ENCODE peak calls at places on chromosomes 16 and 17, in ten cellular contexts. One of them, this sample, is unnamed. For H3K4me1, the result is how much of the 10 kb centered on the place peaks cover.

GRCh38 chr16:67278773-67279295 is 498 bp upstream of the PLEKHG4 start:
- DNase-seq in Peyer's patch: no peak
- DNase-seq in SK-N-SH: peak
- DNase-seq in psoas muscle: peak
- DNase-seq in PC-9: peak
- DNase-seq in upper lobe of left lung: no peak
- DNase-seq in foreskin keratinocyte: no peak
- DNase-seq in IMR-90: no peak
- DNase-seq in heart right ventricle: no peak
- DNase-seq in tibial artery: no peak
- DNase-seq in this sample: peak

GRCh38 chr16:27314161-27314723 is 468 bp downstream of the IL4R start:
- DNase-seq in Peyer's patch: peak
- DNase-seq in SK-N-SH: peak
- DNase-seq in psoas muscle: peak
- DNase-seq in PC-9: peak
- DNase-seq in upper lobe of left lung: no peak
- DNase-seq in foreskin keratinocyte: peak
- DNase-seq in IMR-90: peak
- DNase-seq in heart right ventricle: peak
- DNase-seq in tibial artery: peak
- DNase-seq in this sample: peak

GRCh38 chr16:55663770-55664677 is 8.2 kb downstream of the SLC6A2 start:
- DNase-seq in Peyer's patch: no peak
- DNase-seq in SK-N-SH: no peak
- DNase-seq in psoas muscle: no peak
- DNase-seq in PC-9: peak
- DNase-seq in upper lobe of left lung: peak
- DNase-seq in foreskin keratinocyte: peak
- DNase-seq in IMR-90: no peak
- DNase-seq in heart right ventricle: no peak
- DNase-seq in tibial artery: peak
- DNase-seq in this sample: no peak

GRCh38 chr17:80104956-80105375 is 3.6 kb downstream of the GAA start:
- DNase-seq in Peyer's patch: no peak
- DNase-seq in SK-N-SH: no peak
- DNase-seq in psoas muscle: peak
- DNase-seq in PC-9: no peak
- DNase-seq in upper lobe of left lung: peak
- DNase-seq in foreskin keratinocyte: no peak
- DNase-seq in IMR-90: no peak
- DNase-seq in heart right ventricle: no peak
- DNase-seq in tibial artery: peak
- DNase-seq in this sample: no peak

GRCh38 chr17:82216301-82217119 is 3.9 kb upstream of the CCDC57 start:
- DNase-seq in Peyer's patch: peak
- DNase-seq in SK-N-SH: peak
- DNase-seq in psoas muscle: peak
- DNase-seq in PC-9: peak
- DNase-seq in upper lobe of left lung: peak
- DNase-seq in foreskin keratinocyte: peak
- DNase-seq in IMR-90: peak
- DNase-seq in heart right ventricle: peak
- DNase-seq in tibial artery: peak
- DNase-seq in this sample: peak

GRCh38 chr17:2071421-2072281 is 16.7 kb downstream of the HIC1 start:
- DNase-seq in Peyer's patch: peak
- DNase-seq in SK-N-SH: no peak
- DNase-seq in psoas muscle: peak
- DNase-seq in PC-9: no peak
- DNase-seq in upper lobe of left lung: peak
- DNase-seq in foreskin keratinocyte: no peak
- DNase-seq in IMR-90: peak
- DNase-seq in heart right ventricle: no peak
- DNase-seq in tibial artery: no peak
- DNase-seq in this sample: peak

GRCh38 chr16:31487076-31487719 is 4.3 kb downstream of the SLC5A2 start:
- DNase-seq in Peyer's patch: no peak
- DNase-seq in SK-N-SH: no peak
- DNase-seq in psoas muscle: peak
- DNase-seq in PC-9: no peak
- DNase-seq in upper lobe of left lung: peak
- DNase-seq in foreskin keratinocyte: no peak
- DNase-seq in IMR-90: no peak
- DNase-seq in heart right ventricle: no peak
- DNase-seq in tibial artery: no peak
- DNase-seq in this sample: no peak

GRCh38 chr17:15928286-15928785 is 16.6 kb upstream of the ADORA2B start:
- DNase-seq in Peyer's patch: peak
- DNase-seq in SK-N-SH: no peak
- DNase-seq in psoas muscle: no peak
- DNase-seq in PC-9: no peak
- DNase-seq in upper lobe of left lung: peak
- DNase-seq in foreskin keratinocyte: no peak
- DNase-seq in IMR-90: no peak
- DNase-seq in heart right ventricle: no peak
- DNase-seq in tibial artery: no peak
- DNase-seq in this sample: no peak

GRCh38 chr16:19524356-19524865 is 669 bp downstream of the CCP110 start:
- DNase-seq in Peyer's patch: no peak
- DNase-seq in SK-N-SH: peak
- DNase-seq in psoas muscle: no peak
- DNase-seq in PC-9: no peak
- DNase-seq in upper lobe of left lung: no peak
- DNase-seq in foreskin keratinocyte: no peak
- DNase-seq in IMR-90: no peak
- DNase-seq in heart right ventricle: no peak
- DNase-seq in tibial artery: no peak
- DNase-seq in this sample: no peak

GRCh38 chr16:73050115-73051099 is 2.5 kb upstream of the ZFHX3 start:
- DNase-seq in Peyer's patch: no peak
- DNase-seq in SK-N-SH: peak
- DNase-seq in psoas muscle: no peak
- DNase-seq in PC-9: no peak
- DNase-seq in upper lobe of left lung: no peak
- DNase-seq in foreskin keratinocyte: no peak
- DNase-seq in IMR-90: no peak
- DNase-seq in heart right ventricle: no peak
- DNase-seq in tibial artery: no peak
- DNase-seq in this sample: no peak

GRCh38 chr17:50134206-50135110 is 4.5 kb upstream of the SAMD14 start:
- DNase-seq in Peyer's patch: no peak
- DNase-seq in SK-N-SH: no peak
- DNase-seq in psoas muscle: no peak
- DNase-seq in PC-9: no peak
- DNase-seq in upper lobe of left lung: no peak
- DNase-seq in foreskin keratinocyte: no peak
- DNase-seq in IMR-90: no peak
- DNase-seq in heart right ventricle: no peak
- DNase-seq in tibial artery: peak
- DNase-seq in this sample: no peak

GRCh38 chr16:30637952-30638351 is 12.8 kb upstream of the PRR14 start:
- DNase-seq in Peyer's patch: no peak
- DNase-seq in SK-N-SH: peak
- DNase-seq in psoas muscle: no peak
- DNase-seq in PC-9: peak
- DNase-seq in upper lobe of left lung: no peak
- DNase-seq in foreskin keratinocyte: peak
- DNase-seq in IMR-90: peak
- DNase-seq in heart right ventricle: no peak
- DNase-seq in tibial artery: no peak
- DNase-seq in this sample: no peak

GRCh38 chr16:47774661-47775060 is 313.5 kb downstream of the PHKB start:
- DNase-seq in Peyer's patch: no peak
- DNase-seq in SK-N-SH: no peak
- DNase-seq in psoas muscle: no peak
- DNase-seq in PC-9: peak
- DNase-seq in upper lobe of left lung: no peak
- DNase-seq in foreskin keratinocyte: peak
- DNase-seq in IMR-90: peak
- DNase-seq in heart right ventricle: no peak
- DNase-seq in tibial artery: no peak
- DNase-seq in this sample: no peak

GRCh38 chr17:1055751-1056645 is 59.1 kb downstream of the TIMM22 start:
- DNase-seq in Peyer's patch: no peak
- DNase-seq in SK-N-SH: peak
- DNase-seq in psoas muscle: peak
- DNase-seq in PC-9: peak
- DNase-seq in upper lobe of left lung: peak
- DNase-seq in foreskin keratinocyte: peak
- DNase-seq in IMR-90: peak
- DNase-seq in heart right ventricle: peak
- DNase-seq in tibial artery: no peak
- DNase-seq in this sample: peak

GRCh38 chr17:75755205-75755901 is 9.6 kb downstream of the GALK1 start:
- DNase-seq in Peyer's patch: peak
- DNase-seq in SK-N-SH: peak
- DNase-seq in psoas muscle: peak
- DNase-seq in PC-9: no peak
- DNase-seq in upper lobe of left lung: peak
- DNase-seq in foreskin keratinocyte: no peak
- DNase-seq in IMR-90: no peak
- DNase-seq in heart right ventricle: no peak
- DNase-seq in tibial artery: peak
- DNase-seq in this sample: no peak

GRCh38 chr16:57634171-57634570 is 5.7 kb downstream of the ADGRG1 start:
- DNase-seq in Peyer's patch: no peak
- DNase-seq in SK-N-SH: no peak
- DNase-seq in psoas muscle: no peak
- DNase-seq in PC-9: peak
- DNase-seq in upper lobe of left lung: no peak
- DNase-seq in foreskin keratinocyte: no peak
- DNase-seq in IMR-90: peak
- DNase-seq in heart right ventricle: no peak
- DNase-seq in tibial artery: no peak
- DNase-seq in this sample: no peak

DNA sequence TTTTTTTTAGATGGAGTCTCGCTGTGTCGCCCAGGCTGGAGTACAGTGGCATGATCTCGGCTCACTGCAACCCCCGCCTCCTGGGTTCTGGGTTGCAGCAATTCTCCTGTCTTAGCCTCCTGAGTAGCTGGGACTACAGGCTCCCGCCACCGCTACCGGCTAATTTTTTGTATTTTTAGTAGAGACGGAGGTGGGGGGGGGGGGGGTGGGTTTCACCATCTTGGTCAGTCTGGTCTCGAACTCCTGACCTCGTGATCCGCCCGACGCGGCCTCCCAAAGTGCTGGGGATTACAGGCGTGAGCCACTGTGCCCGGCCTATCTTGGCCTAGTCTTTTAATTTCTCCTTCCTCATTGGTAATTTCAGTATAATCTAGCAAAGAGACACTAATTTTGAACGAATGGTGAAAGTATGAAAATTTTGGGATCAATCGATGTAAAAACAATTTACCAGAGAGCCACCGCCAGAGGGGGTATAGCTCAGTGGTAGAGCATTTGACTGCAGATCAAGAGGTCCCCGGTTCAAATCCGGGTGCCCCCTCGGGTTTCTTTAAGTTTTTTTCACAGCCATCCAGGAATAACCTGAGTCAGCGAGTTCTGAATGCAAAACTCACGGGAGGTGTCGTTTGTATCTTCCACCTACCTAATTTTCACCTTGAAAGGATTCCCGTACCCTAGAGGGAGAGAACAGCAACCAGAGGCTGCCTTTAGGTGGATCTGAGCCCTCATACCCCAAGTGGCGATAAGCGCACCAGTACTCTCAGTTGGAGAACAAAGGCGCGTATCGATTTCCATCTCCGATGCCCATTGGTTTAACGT is 2.5 kb upstream of the LASP1 start:
- DNase-seq in Peyer's patch: no peak
- DNase-seq in SK-N-SH: no peak
- DNase-seq in psoas muscle: no peak
- DNase-seq in PC-9: peak
- DNase-seq in upper lobe of left lung: no peak
- DNase-seq in foreskin keratinocyte: peak
- DNase-seq in IMR-90: peak
- DNase-seq in heart right ventricle: peak
- DNase-seq in tibial artery: peak
- DNase-seq in this sample: no peak
- TF ChIP-seq CTCF in Peyer's patch: no peak
- TF ChIP-seq CTCF in SK-N-SH: peak
- TF ChIP-seq CTCF in psoas muscle: no peak
- TF ChIP-seq CTCF in PC-9: peak
- TF ChIP-seq CTCF in upper lobe of left lung: no peak
- TF ChIP-seq CTCF in foreskin keratinocyte: peak
- TF ChIP-seq CTCF in IMR-90: peak
- TF ChIP-seq CTCF in heart right ventricle: peak
- TF ChIP-seq CTCF in tibial artery: peak
- TF ChIP-seq CTCF in this sample: no peak

GRCh38 chr16:24511801-24512200 is 27.6 kb upstream of the RBBP6 start:
- DNase-seq in Peyer's patch: no peak
- DNase-seq in SK-N-SH: no peak
- DNase-seq in psoas muscle: no peak
- DNase-seq in PC-9: no peak
- DNase-seq in upper lobe of left lung: no peak
- DNase-seq in foreskin keratinocyte: no peak
- DNase-seq in IMR-90: no peak
- DNase-seq in heart right ventricle: no peak
- DNase-seq in tibial artery: no peak
- DNase-seq in this sample: no peak
- H3K27ac ChIP-seq in Peyer's patch: no peak
- H3K27ac ChIP-seq in SK-N-SH: no peak
- H3K27ac ChIP-seq in psoas muscle: no peak
- H3K27ac ChIP-seq in PC-9: no peak
- H3K27ac ChIP-seq in upper lobe of left lung: no peak
- H3K27ac ChIP-seq in foreskin keratinocyte: no peak
- H3K27ac ChIP-seq in IMR-90: no peak
- H3K27ac ChIP-seq in heart right ventricle: no peak
- H3K27ac ChIP-seq in tibial artery: no peak
- H3K27ac ChIP-seq in this sample: no peak

GRCh38 chr17:44106801-44107200 is 16.6 kb downstream of the HDAC5 start:
- DNase-seq in Peyer's patch: no peak
- DNase-seq in SK-N-SH: no peak
- DNase-seq in psoas muscle: no peak
- DNase-seq in PC-9: no peak
- DNase-seq in upper lobe of left lung: no peak
- DNase-seq in foreskin keratinocyte: no peak
- DNase-seq in IMR-90: no peak
- DNase-seq in heart right ventricle: no peak
- DNase-seq in tibial artery: no peak
- DNase-seq in this sample: no peak
- H3K4me1 ChIP-seq in Peyer's patch: under half
- H3K4me1 ChIP-seq in SK-N-SH: under half
- H3K4me1 ChIP-seq in psoas muscle: half or more
- H3K4me1 ChIP-seq in PC-9: half or more
- H3K4me1 ChIP-seq in upper lobe of left lung: under half
- H3K4me1 ChIP-seq in foreskin keratinocyte: under half
- H3K4me1 ChIP-seq in IMR-90: under half
- H3K4me1 ChIP-seq in heart right ventricle: half or more
- H3K4me1 ChIP-seq in tibial artery: half or more
- H3K4me1 ChIP-seq in this sample: half or more

DNA sequence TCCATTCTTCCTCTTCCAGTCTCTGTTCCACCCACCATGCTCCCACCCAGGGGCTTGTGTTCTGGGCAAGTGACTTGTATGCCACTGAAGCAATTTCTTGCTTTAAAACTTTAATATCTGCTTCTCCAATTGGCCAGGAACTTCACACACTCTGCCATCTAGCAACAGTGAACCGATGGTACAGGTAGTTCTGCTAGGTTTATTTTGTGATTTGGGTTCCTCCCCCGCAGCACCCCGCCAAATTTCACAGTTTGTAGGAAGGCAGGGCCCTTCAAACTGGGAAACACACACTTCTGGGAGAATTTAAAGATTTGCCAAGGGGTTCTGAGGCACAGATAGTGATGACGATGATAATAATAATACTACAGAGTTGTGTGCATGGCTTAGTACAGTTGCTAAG is 3.3 kb downstream of the ARSG start:
- DNase-seq in Peyer's patch: no peak
- DNase-seq in SK-N-SH: no peak
- DNase-seq in psoas muscle: no peak
- DNase-seq in PC-9: no peak
- DNase-seq in upper lobe of left lung: no peak
- DNase-seq in foreskin keratinocyte: no peak
- DNase-seq in IMR-90: no peak
- DNase-seq in heart right ventricle: no peak
- DNase-seq in tibial artery: no peak
- DNase-seq in this sample: no peak
- TF ChIP-seq CTCF in Peyer's patch: no peak
- TF ChIP-seq CTCF in SK-N-SH: no peak
- TF ChIP-seq CTCF in psoas muscle: no peak
- TF ChIP-seq CTCF in PC-9: no peak
- TF ChIP-seq CTCF in upper lobe of left lung: no peak
- TF ChIP-seq CTCF in foreskin keratinocyte: no peak
- TF ChIP-seq CTCF in IMR-90: no peak
- TF ChIP-seq CTCF in heart right ventricle: no peak
- TF ChIP-seq CTCF in tibial artery: no peak
- TF ChIP-seq CTCF in this sample: no peak